ENCODE peak calls at places on chromosome 2, in six cellular contexts. O, B, A, J, E and U are unnamed samples.

GRCh38 chr2:168190590-168191336 is 56.6 kb downstream of the STK39 start:
- DNase-seq in O (no peak), B (no peak), A (no peak), J (no peak), E (no peak), U (no peak)

GRCh38 chr2:185835974-185836373 is 97.4 kb downstream of the FSIP2 start:
- DNase-seq in O (no peak), B (no peak), A (no peak), J (no peak), E (no peak), U (no peak)

GRCh38 chr2:57497489-57498096 is 549.0 kb upstream of the VRK2 start:
- DNase-seq in O (peak; percentile 41), B (peak; percentile 64), A (peak; percentile 58), J (no peak), E (peak; percentile 75), U (peak; percentile 35)

GRCh38 chr2:69945447-69945846 is 16.0 kb downstream of the ASPRV1 start:
- DNase-seq in O (no peak), B (no peak), A (no peak), J (no peak), E (no peak), U (no peak)

GRCh38 chr2:239715202-239715601 is 309.9 kb downstream of the NDUFA10 start:
- DNase-seq in O (no peak), B (no peak), A (no peak), J (no peak), E (no peak), U (no peak)

GRCh38 chr2:235543126-235543750 is 49.4 kb downstream of the AGAP1 start:
- DNase-seq in O (no peak), B (no peak), A (no peak), J (no peak), E (no peak), U (no peak)

GRCh38 chr2:197369228-197369945 is 58.8 kb upstream of the ANKRD44 start:
- DNase-seq in O (no peak), B (no peak), A (no peak), J (no peak), E (no peak), U (no peak)

GRCh38 chr2:1586946-1587840 is 157.1 kb downstream of the PXDN start:
- DNase-seq in O (no peak), B (no peak), A (no peak), J (no peak), E (no peak), U (no peak)

GRCh38 chr2:69617744-69618143 is 25.8 kb downstream of the AAK1 start:
- DNase-seq in O (no peak), B (no peak), A (no peak), J (no peak), E (no peak), U (no peak)

GRCh38 chr2:217551229-217551909 is 451.4 kb downstream of the TNS1 start:
- DNase-seq in O (no peak), B (no peak), A (no peak), J (no peak), E (peak; percentile 35), U (no peak)

GRCh38 chr2:16018277-16019059 is 78.1 kb downstream of the MYCN start:
- DNase-seq in O (no peak), B (no peak), A (no peak), J (no peak), E (no peak), U (no peak)

GRCh38 chr2:69380072-69380917 is 6.7 kb downstream of the GFPT1 start:
- DNase-seq in O (no peak), B (no peak), A (no peak), J (no peak), E (peak; percentile 33), U (no peak)

GRCh38 chr2:96159084-96159830 is 14.0 kb upstream of the DUSP2 start:
- DNase-seq in O (no peak), B (no peak), A (no peak), J (no peak), E (no peak), U (peak; percentile 32)

GRCh38 chr2:10832228-10832936 is 19.8 kb upstream of the PDIA6 start:
- DNase-seq in O (peak; percentile 69), B (peak; percentile 91), A (peak; percentile 93), J (peak; percentile 51), E (peak; percentile 86), U (peak; percentile 88)

GRCh38 chr2:218024871-218025270 is 22.1 kb upstream of the TNS1 start:
- DNase-seq in O (no peak), B (no peak), A (no peak), J (no peak), E (no peak), U (no peak)

GRCh38 chr2:198546091-198546490 is 741.7 kb downstream of the PLCL1 start:
- DNase-seq in O (no peak), B (no peak), A (no peak), J (no peak), E (no peak), U (no peak)

GRCh38 chr2:27177441-27178351 is 28.9 kb downstream of the TCF23 start:
- DNase-seq in O (no peak), B (no peak), A (no peak), J (no peak), E (no peak), U (no peak)

GRCh38 chr2:158921599-158922408 is 46.6 kb upstream of the TANC1 start:
- DNase-seq in O (no peak), B (no peak), A (no peak), J (no peak), E (no peak), U (no peak)

GRCh38 chr2:158936978-158937377 is 31.5 kb upstream of the TANC1 start:
- DNase-seq in O (no peak), B (no peak), A (peak; percentile 13), J (no peak), E (peak; percentile 90), U (no peak)

GRCh38 chr2:7089284-7089683 is 172.1 kb downstream of the RNF144A start:
- DNase-seq in O (no peak), B (no peak), A (no peak), J (no peak), E (no peak), U (no peak)
- TF ChIP-seq CTCF in O (no peak), B (no peak), A (no peak), J (no peak), E (no peak), U (no peak)

DNA sequence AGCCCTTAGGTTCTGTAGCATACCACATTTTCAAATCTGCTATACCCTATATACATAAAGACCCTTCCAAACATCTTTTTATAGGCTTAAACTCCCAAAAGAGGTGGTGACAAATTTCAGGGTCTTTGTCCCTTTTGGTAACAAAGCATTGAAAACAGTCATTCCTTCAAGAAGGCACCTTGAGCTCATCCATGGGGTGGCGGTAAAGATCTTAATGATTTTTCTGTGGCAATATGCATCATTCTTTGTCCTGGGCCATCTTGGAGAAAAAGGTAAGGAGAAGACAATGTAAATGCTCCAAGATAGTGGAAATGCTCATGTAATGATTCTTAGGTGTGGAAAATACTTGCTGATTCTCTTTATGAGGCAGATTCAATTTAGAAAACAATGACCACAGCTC is 890.5 kb downstream of the CNTNAP5 start:
- DNase-seq in O (no peak), B (no peak), A (no peak), J (no peak), E (no peak), U (no peak)
- TF ChIP-seq CTCF in O (no peak), B (no peak), A (no peak), J (no peak), E (no peak), U (no peak)

DNA sequence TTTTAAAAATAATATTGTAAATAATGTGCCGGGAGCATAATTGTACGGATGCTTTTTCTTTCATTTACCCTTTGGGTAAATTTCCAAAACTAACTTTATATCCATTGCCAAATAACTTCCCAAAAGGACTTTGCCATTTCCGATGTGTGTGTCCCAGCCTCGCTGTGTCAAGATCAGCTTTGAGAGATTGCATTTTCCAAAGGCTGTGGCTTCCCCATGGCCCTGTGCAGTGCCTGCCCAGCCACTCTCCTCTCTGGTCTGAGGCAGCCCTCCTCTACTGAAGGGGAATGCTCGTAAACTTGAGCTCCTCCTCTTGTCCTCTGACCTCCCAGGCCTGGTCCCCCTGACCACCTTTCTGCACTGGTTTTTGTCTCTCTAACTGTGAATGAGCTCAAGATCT is 78.5 kb downstream of the MRPS9 start:
- DNase-seq in O (no peak), B (no peak), A (no peak), J (no peak), E (no peak), U (no peak)
- TF ChIP-seq CTCF in O (no peak), B (no peak), A (no peak), J (no peak), E (no peak), U (no peak)

DNA sequence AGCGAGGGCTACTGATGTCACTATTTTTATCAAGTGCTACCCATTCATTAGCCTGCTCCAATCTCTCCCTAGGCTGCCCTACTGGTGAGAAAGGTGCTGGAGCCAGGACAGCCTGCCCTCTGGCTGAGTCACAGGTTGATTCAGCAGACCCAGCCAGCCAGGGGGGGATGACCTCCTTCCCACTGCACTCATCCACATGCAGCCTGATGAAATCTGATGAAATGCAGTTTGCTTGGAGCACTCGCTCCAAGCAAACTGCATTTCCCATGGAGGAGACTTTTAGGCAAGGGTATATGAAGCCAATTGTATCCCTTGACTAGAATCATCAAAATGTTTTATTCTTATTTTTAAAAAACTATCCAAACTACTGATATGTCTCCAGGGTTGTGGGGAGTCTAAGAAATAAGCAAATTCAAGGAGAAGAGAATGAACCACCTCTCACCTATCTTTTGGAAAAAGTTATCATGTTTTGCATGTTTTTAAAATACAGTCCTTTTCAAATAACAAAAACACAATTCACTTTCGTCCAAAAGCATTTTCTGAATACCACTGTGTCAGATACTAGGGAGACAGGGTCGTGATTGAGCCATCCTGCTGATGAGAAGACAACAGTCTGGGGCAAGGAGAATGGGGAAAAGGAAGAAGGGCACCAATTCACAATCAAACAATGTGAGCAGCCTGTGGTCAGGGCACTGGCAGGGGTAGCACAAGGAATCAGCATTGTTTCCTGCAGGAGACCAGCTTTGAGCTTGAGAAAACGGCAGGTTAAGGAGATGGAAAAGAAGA is 128.3 kb downstream of the AFF3 start:
- DNase-seq in O (peak; percentile 81), B (no peak), A (no peak), J (no peak), E (peak; percentile 96), U (no peak)
- TF ChIP-seq CTCF in O (peak; percentile 32), B (no peak), A (no peak), J (no peak), E (peak; percentile 36), U (no peak)